ENCODE peak calls at places on chromosomes 5 and 9, in eight cellular contexts. A is fibroblast of pulmonary artery, S is cardiac muscle cell, X is astrocyte of the spinal cord, J is astrocyte, M is fibroblast of lung, H is body of pancreas, L is OCI-LY7. C is an unnamed sample.

GRCh38 chr5:110250790-110251189 is 475.7 kb downstream of the TMEM232 start:
- DNase-seq in A (no peak), S (no peak), X (no peak), J (no peak), M (no peak), H (no peak), L (no peak), C (no peak)

GRCh38 chr9:966936-967335 is 9.5 kb upstream of the DMRT3 start:
- DNase-seq in A (no peak), S (no peak), X (no peak), J (no peak), M (no peak), H (no peak), L (no peak), C (no peak)

GRCh38 chr5:105767265-105767664 is 1903.5 kb downstream of the EFNA5 start:
- DNase-seq in A (no peak), S (no peak), X (no peak), J (no peak), M (no peak), H (no peak), L (no peak), C (no peak)

GRCh38 chr5:160045004-160045403 is 36.1 kb downstream of the TTC1 start:
- DNase-seq in A (no peak), S (no peak), X (peak), J (peak), M (peak), H (no peak), L (no peak), C (no peak)

GRCh38 chr9:38620483-38621433 is at the start of gene ANKRD18A:
- DNase-seq in A (peak), S (peak), X (peak), J (peak), M (peak), H (peak), L (no peak), C (peak)

GRCh38 chr9:129113645-129114304 is 2.6 kb downstream of the PTPA start:
- DNase-seq in A (no peak), S (no peak), X (no peak), J (no peak), M (no peak), H (no peak), L (no peak), C (no peak)

GRCh38 chr9:126471084-126471611 is 142.6 kb upstream of the LMX1B start:
- DNase-seq in A (peak), S (no peak), X (peak), J (peak), M (peak), H (peak), L (peak), C (peak)

GRCh38 chr5:170434953-170435605 is 45.9 kb upstream of the KCNMB1 start:
- DNase-seq in A (peak), S (peak), X (peak), J (peak), M (peak), H (peak), L (peak), C (peak)

GRCh38 chr5:135482383-135482933 is 30.3 kb upstream of the TIFAB start:
- DNase-seq in A (no peak), S (no peak), X (no peak), J (no peak), M (no peak), H (no peak), L (no peak), C (peak)

GRCh38 chr9:136686794-136687711 is at the start of gene AGPAT2:
- DNase-seq in A (no peak), S (peak), X (peak), J (peak), M (peak), H (peak), L (peak), C (peak)

GRCh38 chr5:103347729-103348128 is 89.2 kb downstream of the MACIR start:
- DNase-seq in A (no peak), S (no peak), X (peak), J (no peak), M (peak), H (no peak), L (no peak), C (no peak)

GRCh38 chr5:115709585-115709984 is 83.7 kb upstream of the TMED7 start:
- DNase-seq in A (no peak), S (no peak), X (no peak), J (no peak), M (no peak), H (no peak), L (no peak), C (no peak)

GRCh38 chr5:123505633-123506032 is 6.3 kb upstream of the CSNK1G3 start:
- DNase-seq in A (no peak), S (no peak), X (no peak), J (no peak), M (no peak), H (peak), L (no peak), C (no peak)

GRCh38 chr5:77390795-77391194 is 101.3 kb downstream of the WDR41 start:
- DNase-seq in A (peak), S (no peak), X (peak), J (peak), M (peak), H (no peak), L (no peak), C (no peak)

GRCh38 chr5:177389368-177390169 is 5.3 kb downstream of the SLC34A1 start:
- DNase-seq in A (peak), S (no peak), X (peak), J (peak), M (peak), H (no peak), L (peak), C (no peak)

GRCh38 chr5:123701511-123702200 is 189.7 kb downstream of the CSNK1G3 start:
- DNase-seq in A (no peak), S (no peak), X (no peak), J (peak), M (peak), H (no peak), L (no peak), C (no peak)

GRCh38 chr5:168076561-168076991 is 214.9 kb upstream of the WWC1 start:
- DNase-seq in A (peak), S (peak), X (peak), J (no peak), M (no peak), H (peak), L (no peak), C (peak)

GRCh38 chr9:33264473-33265177 is at the start of the genes BAG1 and CHMP5:
- DNase-seq in A (peak), S (peak), X (peak), J (peak), M (peak), H (peak), L (peak), C (peak)

GRCh38 chr9:36867672-36868471 is 166.2 kb downstream of the PAX5 start:
- DNase-seq in A (no peak), S (no peak), X (no peak), J (no peak), M (no peak), H (peak), L (no peak), C (no peak)

GRCh38 chr9:108634164-108634563 is 221.6 kb downstream of the ACTL7B start:
- DNase-seq in A (peak), S (no peak), X (no peak), J (no peak), M (peak), H (peak), L (no peak), C (no peak)

GRCh38 chr5:91468643-91469422 is 85.7 kb upstream of the ARRDC3 start:
- DNase-seq in A (peak), S (no peak), X (peak), J (peak), M (peak), H (no peak), L (no peak), C (no peak)

GRCh38 chr9:127926961-127927456 is 3.6 kb downstream of the PIP5KL1 start:
- DNase-seq in A (no peak), S (no peak), X (no peak), J (no peak), M (no peak), H (no peak), L (no peak), C (no peak)

GRCh38 chr9:122939611-122940010 is 1.2 kb upstream of the RABGAP1 start:
- DNase-seq in A (no peak), S (no peak), X (no peak), J (no peak), M (no peak), H (no peak), L (no peak), C (no peak)

GRCh38 chr5:98734646-98735045 is 38.8 kb upstream of the RGMB start:
- DNase-seq in A (no peak), S (no peak), X (no peak), J (no peak), M (no peak), H (no peak), L (peak), C (no peak)

GRCh38 chr9:18543406-18543965 is 69.5 kb downstream of the ADAMTSL1 start:
- DNase-seq in A (peak), S (no peak), X (peak), J (peak), M (peak), H (no peak), L (no peak), C (peak)

GRCh38 chr5:8576178-8576577 is 707.2 kb downstream of the MTRR start:
- DNase-seq in A (no peak), S (no peak), X (no peak), J (no peak), M (no peak), H (no peak), L (no peak), C (no peak)

GRCh38 chr5:14405267-14405666 is 176.3 kb upstream of the OTULINL start:
- DNase-seq in A (no peak), S (no peak), X (no peak), J (peak), M (peak), H (no peak), L (no peak), C (no peak)

GRCh38 chr5:179883163-179883562 is 24.5 kb downstream of the TBC1D9B start:
- DNase-seq in A (no peak), S (no peak), X (no peak), J (no peak), M (no peak), H (no peak), L (no peak), C (no peak)

GRCh38 chr9:89878687-89879086 is 273.9 kb downstream of the GADD45G start:
- DNase-seq in A (no peak), S (no peak), X (no peak), J (no peak), M (no peak), H (peak), L (no peak), C (peak)

DNA sequence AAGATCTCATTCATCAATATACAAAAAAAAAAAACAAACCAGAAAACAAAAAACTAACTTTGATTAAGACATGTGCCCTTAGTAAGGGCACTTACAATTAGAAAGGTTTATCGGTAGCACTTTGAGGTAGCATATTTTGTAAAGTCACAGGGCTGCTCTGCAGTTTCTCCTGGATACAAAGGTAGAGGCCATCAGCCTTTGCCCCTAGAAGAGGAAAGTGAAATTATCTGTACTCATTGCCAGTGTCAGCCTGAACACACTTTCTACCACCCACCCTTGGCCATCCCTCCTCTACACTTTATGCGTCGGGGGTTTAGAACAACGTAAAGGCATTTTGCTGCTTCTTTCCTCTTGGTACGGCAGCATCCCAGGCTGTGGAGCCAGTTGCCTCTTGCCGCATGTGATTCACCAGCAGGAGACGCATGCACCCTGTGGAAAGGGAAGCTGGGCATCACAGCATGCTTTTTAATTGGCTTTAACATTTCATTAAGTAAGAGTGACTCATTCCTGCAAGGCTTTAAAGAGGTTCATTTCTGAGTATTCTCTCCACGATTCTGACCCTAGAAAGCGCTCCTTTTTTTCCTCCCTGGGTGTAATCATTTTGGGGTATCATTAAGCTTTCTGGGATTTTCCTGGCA is 84.6 kb downstream of the CEMIP2 start:
- DNase-seq in A (peak), S (peak), X (peak), J (peak), M (peak), H (peak), L (no peak), C (peak)
- TF ChIP-seq CTCF in A (peak), S (peak), X (peak), J (peak), M (peak), H (no peak), L (no peak), C (peak)

GRCh38 chr5:143041-143440 is 48.3 kb upstream of the LRRC14B start:
- DNase-seq in A (no peak), S (no peak), X (no peak), J (no peak), M (no peak), H (no peak), L (no peak), C (no peak)
- H3K4me3 ChIP-seq in A (no peak), S (no peak), X (no peak), J (no peak), M (no peak), H (no peak), L (no peak), C (no peak)

DNA sequence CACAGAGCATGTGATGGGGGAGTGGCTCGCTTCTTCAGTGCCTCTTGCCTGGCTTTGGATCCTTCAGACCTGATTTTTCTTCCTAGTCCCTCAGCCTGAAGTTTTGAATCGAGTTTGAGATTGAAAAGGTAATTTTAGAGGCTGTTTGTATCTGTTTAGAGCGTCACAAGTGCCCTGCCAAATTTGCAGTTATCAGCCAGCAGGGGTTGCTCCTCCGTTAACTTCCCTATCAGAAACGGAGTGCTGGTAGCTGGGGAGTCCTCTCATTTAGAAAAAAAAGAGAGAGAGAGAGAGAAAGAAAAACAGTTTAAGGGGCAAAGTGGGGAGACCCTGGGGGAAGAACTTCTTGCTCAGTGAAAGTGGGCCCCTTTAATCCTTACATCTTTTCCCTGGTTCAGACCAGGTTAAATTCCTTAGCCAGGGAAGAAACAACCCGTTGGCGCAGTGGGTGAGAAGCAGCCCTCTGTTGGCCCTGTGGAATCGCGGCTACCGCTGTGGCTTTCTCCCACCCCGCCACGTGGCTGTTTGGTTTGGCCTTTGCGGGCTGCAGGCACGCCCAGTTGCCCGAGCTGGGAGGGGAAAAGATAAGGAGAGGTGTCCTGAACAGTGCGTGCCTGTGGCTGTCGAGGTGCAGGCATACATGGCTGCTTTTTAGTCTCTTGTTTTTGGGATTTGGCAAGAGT is 576.7 kb upstream of the ACO1 start:
- DNase-seq in A (no peak), S (no peak), X (no peak), J (no peak), M (no peak), H (no peak), L (no peak), C (no peak)
- TF ChIP-seq CTCF in A (no peak), S (no peak), X (no peak), J (no peak), M (no peak), H (no peak), L (peak), C (no peak)

DNA sequence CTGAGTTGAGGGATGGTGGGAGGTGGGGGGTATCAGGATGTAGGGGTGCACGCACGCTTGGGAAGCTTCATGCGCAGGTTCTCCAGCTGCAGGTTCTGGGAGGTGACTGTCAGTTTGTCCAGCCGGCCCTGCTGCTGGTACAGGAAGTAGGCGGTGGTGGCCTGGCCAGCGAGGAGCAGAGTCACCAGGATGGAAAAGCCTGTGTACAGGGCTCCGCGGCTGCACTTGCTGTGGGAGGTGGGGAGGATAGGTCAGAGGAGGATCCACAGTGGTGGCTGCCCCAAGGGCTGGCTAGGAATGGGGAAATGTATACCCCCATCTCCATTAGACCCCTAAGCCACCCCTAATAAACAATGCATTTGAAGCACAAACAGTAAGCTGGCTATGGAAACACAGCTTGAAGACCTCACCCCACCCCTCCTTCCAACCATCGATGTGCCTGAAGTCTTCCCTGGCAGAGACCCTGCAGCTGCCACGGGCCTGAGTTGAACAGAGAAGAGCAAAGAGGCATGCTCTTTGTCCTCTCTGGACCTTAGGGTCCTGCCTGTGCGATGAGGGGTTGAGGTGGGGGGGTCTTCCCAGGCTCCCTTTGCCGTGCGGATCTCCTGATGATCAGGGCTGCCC is 5.5 kb downstream of the CD74 start:
- DNase-seq in A (no peak), S (no peak), X (no peak), J (no peak), M (no peak), H (no peak), L (no peak), C (no peak)
- H3K4me3 ChIP-seq in A (no peak), S (no peak), X (no peak), J (no peak), M (no peak), H (no peak), L (peak), C (no peak)

DNA sequence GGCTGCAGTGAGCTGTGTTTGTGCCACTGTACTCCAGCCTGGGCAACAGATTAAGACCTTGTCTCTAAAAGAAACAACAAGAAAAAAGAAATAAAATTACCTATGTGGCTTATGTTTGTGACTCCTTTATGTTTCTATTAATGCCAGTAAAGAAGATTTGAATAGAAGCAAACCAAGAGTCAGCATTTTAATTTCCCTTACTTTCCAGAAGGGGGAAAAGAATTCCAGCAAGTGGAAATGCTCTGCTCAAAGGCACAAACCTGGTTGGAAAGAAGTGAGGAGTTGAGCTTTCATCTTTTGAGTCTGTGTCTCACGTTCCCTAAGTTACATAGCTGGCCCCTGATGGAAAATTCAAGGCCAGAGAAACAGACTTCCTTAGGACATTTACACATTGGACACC is 23.6 kb upstream of the ELL2 start:
- DNase-seq in A (no peak), S (no peak), X (no peak), J (no peak), M (no peak), H (no peak), L (no peak), C (no peak)
- TF ChIP-seq CTCF in A (no peak), S (no peak), X (no peak), J (no peak), M (no peak), H (no peak), L (no peak), C (no peak)

DNA sequence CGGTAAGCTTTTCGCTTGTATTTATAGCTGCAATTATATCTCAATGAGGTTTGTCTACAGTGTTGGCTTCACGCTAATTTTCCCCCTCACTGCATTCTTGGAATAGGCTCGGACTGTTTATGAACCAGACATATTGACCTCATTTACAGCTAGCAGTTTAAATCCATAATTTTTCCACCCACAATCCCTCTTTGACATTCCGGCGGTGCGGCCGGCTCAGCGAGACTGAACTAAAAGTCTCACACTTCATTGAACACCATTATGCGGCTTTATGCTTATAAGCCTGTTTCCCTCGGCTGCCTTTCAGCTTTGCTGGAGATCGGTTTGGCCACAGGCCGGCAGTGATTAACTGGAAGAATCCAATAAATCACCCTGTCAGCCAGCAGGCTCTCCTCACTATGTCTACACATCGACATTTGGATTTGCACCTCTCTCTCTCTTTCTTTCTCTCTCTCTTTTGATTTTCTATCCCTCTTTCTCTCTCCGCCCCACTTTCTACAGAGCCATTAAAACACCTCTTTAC is 315.0 kb upstream of the TLE4 start:
- DNase-seq in A (peak), S (no peak), X (peak), J (peak), M (peak), H (peak), L (no peak), C (no peak)
- H3K4me3 ChIP-seq in A (no peak), S (no peak), X (peak), J (peak), M (no peak), H (no peak), L (no peak), C (peak)

DNA sequence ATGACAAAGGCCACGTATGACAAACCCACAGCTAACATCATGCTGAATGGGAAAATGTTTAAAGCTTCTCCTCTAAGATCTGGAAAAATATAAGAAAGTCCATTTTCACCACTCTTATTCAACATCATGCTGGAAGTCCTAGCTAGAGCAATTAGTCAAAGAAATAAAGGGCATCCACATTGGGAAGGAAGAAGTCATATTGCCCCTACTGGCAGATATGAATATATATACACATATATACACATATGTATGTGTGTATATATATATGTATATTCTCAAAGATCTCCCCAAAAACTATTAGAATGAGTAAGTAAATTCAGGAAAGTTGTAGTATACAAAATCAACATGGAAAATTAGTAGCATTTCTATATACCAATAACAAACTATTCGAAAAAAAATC is 17.1 kb downstream of the APBA1 start:
- DNase-seq in A (no peak), S (no peak), X (no peak), J (no peak), M (no peak), H (no peak), L (no peak), C (no peak)
- TF ChIP-seq CTCF in A (no peak), S (no peak), X (no peak), J (no peak), M (no peak), H (no peak), L (peak), C (no peak)

GRCh38 chr5:54517174-54517511 is 416 bp upstream of the SNX18 start:
- DNase-seq in A (no peak), S (peak), X (no peak), J (no peak), M (no peak), H (no peak), L (no peak), C (no peak)
- H3K4me3 ChIP-seq in A (peak), S (peak), X (peak), J (peak), M (peak), H (no peak), L (peak), C (no peak)

C was measured in adrenal gland.